ENCODE peak calls at places on chromosomes 2 and 18, in nine cellular contexts. Q is stimulated activated CD4-positive, alpha-beta T cell treated with anti-CD3 and anti-CD28 coated beads, Interleukin-1b, Interleukin-23, amount 100 ng/mL, for 24 hours; O is T-helper 9 cell; W is smooth muscle cell of the brain vasculature; V is activated CD4-positive, CD25-positive, alpha-beta regulatory T cell treated with anti-CD3 and anti-CD28 coated beads, Interleukin-2, amount 50 U/mL, for 72 hours; N is ACHN; S is bronchial epithelial cell; I is HFF-Myc; U is RPMI7951. P is an unnamed sample.

GRCh38 chr2:181140414-181140813 is 160.0 kb downstream of the UBE2E3 start:
- DNase-seq in Q (no peak), O (no peak), W (no peak), V (no peak), N (no peak), S (no peak), I (no peak), U (peak; percentile 33), P (no peak)

GRCh38 chr2:195572894-195573293 is 84.1 kb upstream of the SLC39A10 start:
- DNase-seq in Q (no peak), O (no peak), W (no peak), V (no peak), N (no peak), S (no peak), I (no peak), U (no peak), P (no peak)

GRCh38 chr2:101063753-101064502 is 61.8 kb downstream of the RPL31 start:
- DNase-seq in Q (no peak), O (no peak), W (no peak), V (no peak), N (peak; percentile 66), S (no peak), I (no peak), U (peak; percentile 60), P (no peak)

GRCh38 chr2:231613054-231613654 is 20.5 kb downstream of the TEX44 start:
- DNase-seq in Q (no peak), O (no peak), W (no peak), V (peak; percentile 44), N (peak; percentile 60), S (peak; percentile 21), I (no peak), U (peak; percentile 67), P (no peak)

GRCh38 chr18:76338088-76338487 is 157.0 kb downstream of the ZNF516 start:
- DNase-seq in Q (no peak), O (no peak), W (no peak), V (no peak), N (no peak), S (no peak), I (no peak), U (no peak), P (no peak)

GRCh38 chr18:76697441-76697901 is 124.9 kb upstream of the ZNF236 start:
- DNase-seq in Q (no peak), O (no peak), W (no peak), V (no peak), N (no peak), S (peak; percentile 33), I (no peak), U (no peak), P (no peak)

GRCh38 chr2:57444731-57445414 is 601.7 kb upstream of the VRK2 start:
- DNase-seq in Q (no peak), O (no peak), W (no peak), V (no peak), N (no peak), S (no peak), I (no peak), U (no peak), P (no peak)

GRCh38 chr2:182426915-182427233 is at the start of gene PDE1A:
- DNase-seq in Q (no peak), O (no peak), W (no peak), V (no peak), N (peak; percentile 13), S (no peak), I (no peak), U (no peak), P (no peak)

GRCh38 chr18:627211-627610 is 30.2 kb upstream of the TYMS start:
- DNase-seq in Q (no peak), O (no peak), W (no peak), V (no peak), N (no peak), S (no peak), I (no peak), U (no peak), P (no peak)

GRCh38 chr2:241796610-241797138 is 12.3 kb upstream of the NEU4 start:
- DNase-seq in Q (no peak), O (no peak), W (no peak), V (no peak), N (no peak), S (no peak), I (no peak), U (no peak), P (no peak)

GRCh38 chr2:64453710-64454315 is at the start of gene LGALSL:
- DNase-seq in Q (no peak), O (peak; percentile 2), W (no peak), V (peak; percentile 51), N (peak; percentile 84), S (peak; percentile 34), I (no peak), U (peak; percentile 8), P (no peak)

GRCh38 chr2:9108210-9108967 is 98.2 kb upstream of the ASAP2 start:
- DNase-seq in Q (no peak), O (no peak), W (no peak), V (no peak), N (no peak), S (peak; percentile 38), I (no peak), U (peak; percentile 71), P (no peak)

GRCh38 chr18:79804130-79804772 is 6.5 kb downstream of the KCNG2 start:
- DNase-seq in Q (no peak), O (no peak), W (no peak), V (no peak), N (no peak), S (no peak), I (no peak), U (no peak), P (no peak)

GRCh38 chr2:230582851-230583283 is 129.8 kb upstream of the CAB39 start:
- DNase-seq in Q (no peak), O (no peak), W (no peak), V (no peak), N (no peak), S (peak; percentile 17), I (no peak), U (peak; percentile 76), P (no peak)

GRCh38 chr2:66582975-66583842 is 148.3 kb downstream of the MEIS1 start:
- DNase-seq in Q (no peak), O (no peak), W (no peak), V (no peak), N (no peak), S (no peak), I (no peak), U (no peak), P (no peak)

GRCh38 chr2:217086038-217086522 is 226.2 kb upstream of the TNP1 start:
- DNase-seq in Q (no peak), O (no peak), W (no peak), V (no peak), N (peak; percentile 19), S (peak; percentile 41), I (no peak), U (peak; percentile 90), P (peak; percentile 59)

GRCh38 chr2:239143858-239144712 is 256.7 kb downstream of the HDAC4 start:
- DNase-seq in Q (no peak), O (no peak), W (peak; percentile 29), V (no peak), N (peak; percentile 44), S (peak; percentile 5), I (no peak), U (peak; percentile 40), P (no peak)

GRCh38 chr2:241001413-241002274 is 3.2 kb downstream of the SNED1 start:
- DNase-seq in Q (no peak), O (no peak), W (no peak), V (peak; percentile 18), N (no peak), S (no peak), I (no peak), U (peak; percentile 91), P (no peak)

P was measured in CD14-positive monocyte.